ENCODE peak calls at places on chromosomes 7 and 10, in six cellular contexts. One of them, this sample, is unnamed.

GRCh38 chr7:12715372-12716133 is 28.1 kb downstream of the ARL4A start:
- DNase-seq in GM23248: peak
- DNase-seq in GM23338: peak
- DNase-seq in HCT116: peak
- DNase-seq in neural progenitor cell: peak
- DNase-seq in PC-3: peak
- DNase-seq in this sample: no peak

GRCh38 chr7:137453356-137453755 is 109.8 kb upstream of the PTN start:
- DNase-seq in GM23248: no peak
- DNase-seq in GM23338: no peak
- DNase-seq in HCT116: no peak
- DNase-seq in neural progenitor cell: no peak
- DNase-seq in PC-3: no peak
- DNase-seq in this sample: no peak

GRCh38 chr7:90613088-90613498 is 17.0 kb downstream of the CDK14 start:
- DNase-seq in GM23248: peak
- DNase-seq in GM23338: no peak
- DNase-seq in HCT116: no peak
- DNase-seq in neural progenitor cell: no peak
- DNase-seq in PC-3: no peak
- DNase-seq in this sample: no peak

GRCh38 chr10:52755297-52756062 is 17.1 kb downstream of the MBL2 start:
- DNase-seq in GM23248: peak
- DNase-seq in GM23338: no peak
- DNase-seq in HCT116: no peak
- DNase-seq in neural progenitor cell: no peak
- DNase-seq in PC-3: peak
- DNase-seq in this sample: no peak

GRCh38 chr7:5872326-5872725 is 8.3 kb upstream of the OCM start:
- DNase-seq in GM23248: no peak
- DNase-seq in GM23338: peak
- DNase-seq in HCT116: no peak
- DNase-seq in neural progenitor cell: no peak
- DNase-seq in PC-3: no peak
- DNase-seq in this sample: no peak

GRCh38 chr7:152120776-152121175 is 95.3 kb downstream of the GALNT11 start:
- DNase-seq in GM23248: no peak
- DNase-seq in GM23338: no peak
- DNase-seq in HCT116: no peak
- DNase-seq in neural progenitor cell: no peak
- DNase-seq in PC-3: no peak
- DNase-seq in this sample: no peak

GRCh38 chr10:6737758-6738463 is 157.8 kb upstream of the PRKCQ start:
- DNase-seq in GM23248: peak
- DNase-seq in GM23338: no peak
- DNase-seq in HCT116: no peak
- DNase-seq in neural progenitor cell: no peak
- DNase-seq in PC-3: peak
- DNase-seq in this sample: no peak

GRCh38 chr7:33904680-33905388 is 505 bp upstream of the BMPER start:
- DNase-seq in GM23248: peak
- DNase-seq in GM23338: peak
- DNase-seq in HCT116: no peak
- DNase-seq in neural progenitor cell: peak
- DNase-seq in PC-3: no peak
- DNase-seq in this sample: no peak

GRCh38 chr7:129832282-129832681 is 120.5 kb downstream of the UBE2H start:
- DNase-seq in GM23248: no peak
- DNase-seq in GM23338: no peak
- DNase-seq in HCT116: no peak
- DNase-seq in neural progenitor cell: no peak
- DNase-seq in PC-3: no peak
- DNase-seq in this sample: no peak

GRCh38 chr10:125002423-125003145 is 60.7 kb downstream of the ZRANB1 start:
- DNase-seq in GM23248: no peak
- DNase-seq in GM23338: no peak
- DNase-seq in HCT116: no peak
- DNase-seq in neural progenitor cell: no peak
- DNase-seq in PC-3: no peak
- DNase-seq in this sample: no peak

GRCh38 chr10:48656241-48656921 is 28.3 kb upstream of the WDFY4 start:
- DNase-seq in GM23248: peak
- DNase-seq in GM23338: peak
- DNase-seq in HCT116: peak
- DNase-seq in neural progenitor cell: peak
- DNase-seq in PC-3: peak
- DNase-seq in this sample: peak

GRCh38 chr10:31320179-31320597 is 1.2 kb downstream of the ZEB1 start:
- DNase-seq in GM23248: peak
- DNase-seq in GM23338: peak
- DNase-seq in HCT116: no peak
- DNase-seq in neural progenitor cell: peak
- DNase-seq in PC-3: peak
- DNase-seq in this sample: peak

GRCh38 chr7:17043012-17043877 is 161.5 kb upstream of the AGR3 start:
- DNase-seq in GM23248: peak
- DNase-seq in GM23338: no peak
- DNase-seq in HCT116: no peak
- DNase-seq in neural progenitor cell: no peak
- DNase-seq in PC-3: peak
- DNase-seq in this sample: no peak

GRCh38 chr7:112267944-112268691 is 61.6 kb downstream of the ZNF277 start:
- DNase-seq in GM23248: no peak
- DNase-seq in GM23338: no peak
- DNase-seq in HCT116: no peak
- DNase-seq in neural progenitor cell: no peak
- DNase-seq in PC-3: no peak
- DNase-seq in this sample: no peak

GRCh38 chr10:86261933-86262665 is 104.5 kb downstream of the GRID1 start:
- DNase-seq in GM23248: peak
- DNase-seq in GM23338: peak
- DNase-seq in HCT116: no peak
- DNase-seq in neural progenitor cell: peak
- DNase-seq in PC-3: peak
- DNase-seq in this sample: peak

GRCh38 chr10:82668266-82668665 is 793.3 kb downstream of the NRG3 start:
- DNase-seq in GM23248: no peak
- DNase-seq in GM23338: no peak
- DNase-seq in HCT116: no peak
- DNase-seq in neural progenitor cell: no peak
- DNase-seq in PC-3: no peak
- DNase-seq in this sample: no peak

GRCh38 chr7:41942468-41943097 is 239.7 kb upstream of the INHBA start:
- DNase-seq in GM23248: no peak
- DNase-seq in GM23338: peak
- DNase-seq in HCT116: no peak
- DNase-seq in neural progenitor cell: peak
- DNase-seq in PC-3: peak
- DNase-seq in this sample: no peak

GRCh38 chr10:21078410-21079329 is 181.6 kb upstream of the NEBL start:
- DNase-seq in GM23248: peak
- DNase-seq in GM23338: peak
- DNase-seq in HCT116: peak
- DNase-seq in neural progenitor cell: peak
- DNase-seq in PC-3: peak
- DNase-seq in this sample: peak

GRCh38 chr7:12570529-12571461 is at the start of gene SCIN:
- DNase-seq in GM23248: peak
- DNase-seq in GM23338: peak
- DNase-seq in HCT116: no peak
- DNase-seq in neural progenitor cell: peak
- DNase-seq in PC-3: peak
- DNase-seq in this sample: no peak

GRCh38 chr7:111438369-111439289 is 123.7 kb downstream of the IMMP2L start:
- DNase-seq in GM23248: peak
- DNase-seq in GM23338: no peak
- DNase-seq in HCT116: no peak
- DNase-seq in neural progenitor cell: peak
- DNase-seq in PC-3: peak
- DNase-seq in this sample: no peak

GRCh38 chr7:16652255-16652583 is 6.2 kb downstream of the BZW2 start:
- DNase-seq in GM23248: no peak
- DNase-seq in GM23338: no peak
- DNase-seq in HCT116: no peak
- DNase-seq in neural progenitor cell: no peak
- DNase-seq in PC-3: no peak
- DNase-seq in this sample: no peak

GRCh38 chr10:98425511-98426352 is 10.8 kb upstream of the PYROXD2 start:
- DNase-seq in GM23248: peak
- DNase-seq in GM23338: peak
- DNase-seq in HCT116: peak
- DNase-seq in neural progenitor cell: peak
- DNase-seq in PC-3: peak
- DNase-seq in this sample: peak

GRCh38 chr10:124092270-124093075 is 925 bp downstream of the CHST15 start:
- DNase-seq in GM23248: peak
- DNase-seq in GM23338: peak
- DNase-seq in HCT116: no peak
- DNase-seq in neural progenitor cell: peak
- DNase-seq in PC-3: peak
- DNase-seq in this sample: peak

GRCh38 chr7:98802088-98802780 is 67.6 kb downstream of the TMEM130 start:
- DNase-seq in GM23248: peak
- DNase-seq in GM23338: peak
- DNase-seq in HCT116: peak
- DNase-seq in neural progenitor cell: peak
- DNase-seq in PC-3: peak
- DNase-seq in this sample: peak

GRCh38 chr7:5393748-5394147 is 29.9 kb downstream of the TNRC18 start:
- DNase-seq in GM23248: no peak
- DNase-seq in GM23338: no peak
- DNase-seq in HCT116: no peak
- DNase-seq in neural progenitor cell: no peak
- DNase-seq in PC-3: no peak
- DNase-seq in this sample: no peak

GRCh38 chr10:76116523-76116922 is 685.1 kb downstream of the LRMDA start:
- DNase-seq in GM23248: no peak
- DNase-seq in GM23338: no peak
- DNase-seq in HCT116: no peak
- DNase-seq in neural progenitor cell: no peak
- DNase-seq in PC-3: no peak
- DNase-seq in this sample: no peak

GRCh38 chr10:18561861-18562551 is 89.4 kb downstream of the NSUN6 start:
- DNase-seq in GM23248: no peak
- DNase-seq in GM23338: peak
- DNase-seq in HCT116: no peak
- DNase-seq in neural progenitor cell: peak
- DNase-seq in PC-3: no peak
- DNase-seq in this sample: no peak

GRCh38 chr7:92608380-92609322 is 18.5 kb upstream of the FAM133B start:
- DNase-seq in GM23248: no peak
- DNase-seq in GM23338: peak
- DNase-seq in HCT116: no peak
- DNase-seq in neural progenitor cell: peak
- DNase-seq in PC-3: no peak
- DNase-seq in this sample: no peak

GRCh38 chr7:132035517-132036362 is 479.3 kb upstream of the PODXL start:
- DNase-seq in GM23248: no peak
- DNase-seq in GM23338: peak
- DNase-seq in HCT116: no peak
- DNase-seq in neural progenitor cell: peak
- DNase-seq in PC-3: peak
- DNase-seq in this sample: no peak
- TF ChIP-seq EZH2phosphoT487 in GM23248: no peak
- TF ChIP-seq EZH2phosphoT487 in GM23338: no peak
- TF ChIP-seq EZH2phosphoT487 in HCT116: no peak
- TF ChIP-seq EZH2phosphoT487 in neural progenitor cell: no peak
- TF ChIP-seq EZH2phosphoT487 in PC-3: no peak
- TF ChIP-seq EZH2phosphoT487 in this sample: no peak

GRCh38 chr10:70174058-70174741 is 3.9 kb upstream of the SAR1A start:
- DNase-seq in GM23248: no peak
- DNase-seq in GM23338: no peak
- DNase-seq in HCT116: no peak
- DNase-seq in neural progenitor cell: no peak
- DNase-seq in PC-3: peak
- DNase-seq in this sample: peak
- H2AFZ ChIP-seq in GM23248: peak
- H2AFZ ChIP-seq in GM23338: peak
- H2AFZ ChIP-seq in HCT116: peak
- H2AFZ ChIP-seq in neural progenitor cell: no peak
- H2AFZ ChIP-seq in PC-3: peak
- H2AFZ ChIP-seq in this sample: peak

DNA sequence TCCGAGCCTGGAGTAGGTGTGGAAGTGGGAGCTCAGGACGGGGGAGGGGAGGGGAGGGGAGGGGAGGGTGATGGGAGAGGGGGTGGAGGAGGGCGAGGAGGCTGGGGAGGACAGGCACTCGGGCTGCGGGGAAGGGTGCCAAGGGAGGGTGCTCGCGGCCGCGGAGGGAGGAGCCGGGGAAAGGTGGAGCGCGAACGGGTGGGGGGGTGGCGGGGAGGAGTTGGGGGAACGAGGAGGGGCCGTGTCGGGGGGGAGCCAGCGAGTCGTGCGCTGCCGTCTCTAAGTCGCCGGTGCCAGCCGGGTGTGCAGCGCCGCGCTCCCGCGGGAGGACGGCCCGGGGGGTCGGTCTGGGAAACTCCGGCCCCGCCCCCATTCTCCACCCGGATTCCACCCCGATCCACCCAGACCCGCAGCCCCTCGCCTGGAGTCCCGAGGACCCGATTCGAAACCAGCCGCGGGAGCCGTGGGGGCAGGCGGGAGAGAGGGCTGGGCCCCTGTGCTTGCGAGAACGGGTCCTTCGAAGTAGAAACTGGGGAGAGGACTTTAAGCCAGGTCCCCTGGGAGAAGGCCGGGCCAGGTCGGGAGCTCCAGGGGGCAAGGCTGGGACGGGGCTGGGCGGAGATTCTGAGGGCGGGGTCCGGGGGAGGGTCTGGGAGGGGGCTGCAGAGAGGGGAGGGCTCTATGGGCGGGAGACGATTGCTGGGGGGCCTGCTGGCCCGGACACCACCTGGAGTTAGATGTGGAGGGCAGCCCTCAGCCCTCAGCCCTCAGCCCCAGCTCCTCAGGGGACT is at the start of gene ZNF467:
- DNase-seq in GM23248: peak
- DNase-seq in GM23338: peak
- DNase-seq in HCT116: no peak
- DNase-seq in neural progenitor cell: peak
- DNase-seq in PC-3: peak
- DNase-seq in this sample: no peak
- H3K27ac ChIP-seq in GM23248: no peak
- H3K27ac ChIP-seq in GM23338: no peak
- H3K27ac ChIP-seq in HCT116: peak
- H3K27ac ChIP-seq in neural progenitor cell: no peak
- H3K27ac ChIP-seq in PC-3: no peak
- H3K27ac ChIP-seq in this sample: no peak

GRCh38 chr10:128125416-128125943 is 743 bp downstream of the MKI67 start:
- DNase-seq in GM23248: peak
- DNase-seq in GM23338: no peak
- DNase-seq in HCT116: no peak
- DNase-seq in neural progenitor cell: peak
- DNase-seq in PC-3: peak
- DNase-seq in this sample: peak
- TF ChIP-seq EZH2phosphoT487 in GM23248: no peak
- TF ChIP-seq EZH2phosphoT487 in GM23338: no peak
- TF ChIP-seq EZH2phosphoT487 in HCT116: no peak
- TF ChIP-seq EZH2phosphoT487 in neural progenitor cell: no peak
- TF ChIP-seq EZH2phosphoT487 in PC-3: no peak
- TF ChIP-seq EZH2phosphoT487 in this sample: no peak